ENCODE peak calls at places on chromosomes 6 and 20, in five cellular contexts. G is RWPE1, D is HFFc6, E is sigmoid colon, Y is ascending aorta. O is an unnamed sample.

GRCh38 chr6:131163886-131164285 is 28.6 kb downstream of the AKAP7 start:
- DNase-seq in D (no peak), G (no peak), E (no peak), Y (no peak), O (no peak)

GRCh38 chr20:60070791-60071190 is 112.6 kb downstream of the CDH26 start:
- DNase-seq in E (no peak), Y (no peak), D (no peak), G (no peak), O (no peak)

GRCh38 chr6:163965426-163966348 is 551.2 kb downstream of the QKI start:
- DNase-seq in D (no peak), E (no peak), G (no peak), Y (no peak), O (no peak)

GRCh38 chr6:84796343-84796742 is 31.9 kb upstream of the TBX18 start:
- DNase-seq in Y (no peak), D (no peak), E (no peak), G (no peak), O (no peak)

GRCh38 chr20:10309326-10309725 is 90.7 kb downstream of the SNAP25 start:
- DNase-seq in D (peak), Y (no peak), E (no peak), G (peak), O (no peak)

GRCh38 chr20:39117486-39117885 is 155.3 kb downstream of the DHX35 start:
- DNase-seq in E (no peak), D (peak), Y (no peak), G (peak), O (no peak)

GRCh38 chr6:41022294-41022693 is 16.7 kb downstream of the UNC5CL start:
- DNase-seq in D (peak), G (no peak), E (no peak), Y (no peak), O (no peak)

GRCh38 chr6:145823322-145823944 is 8.8 kb upstream of the FBXO30 start:
- DNase-seq in E (no peak), D (no peak), Y (no peak), G (no peak), O (no peak)

GRCh38 chr20:7171911-7172310 is 404.4 kb downstream of the BMP2 start:
- DNase-seq in D (no peak), Y (no peak), E (no peak), G (no peak), O (no peak)

GRCh38 chr6:157314705-157315321 is 8.5 kb downstream of the TMEM242 start:
- DNase-seq in E (no peak), Y (no peak), D (peak), G (peak), O (no peak)

GRCh38 chr20:521860-522259 is 21.7 kb downstream of the CSNK2A1 start:
- DNase-seq in E (no peak), G (no peak), D (no peak), Y (no peak), O (no peak)

GRCh38 chr20:44962483-44962882 is 2.3 kb upstream of the TOMM34 start:
- DNase-seq in G (peak), D (no peak), E (no peak), Y (no peak), O (no peak)

GRCh38 chr6:156189714-156190113 is 587.5 kb upstream of the ARID1B start:
- DNase-seq in D (no peak), Y (no peak), G (no peak), E (no peak), O (no peak)

GRCh38 chr20:33401042-33401921 is at the start of gene CDK5RAP1:
- DNase-seq in Y (peak), G (peak), E (peak), D (peak), O (peak)
- TF ChIP-seq CTCF in Y (no peak), G (no peak), E (no peak), D (no peak), O (no peak)

GRCh38 chr6:27753668-27754407 is 158.4 kb downstream of the OR2B2 start:
- DNase-seq in E (peak), Y (peak), D (peak), G (peak), O (peak)
- TF ChIP-seq CTCF in E (no peak), Y (no peak), D (no peak), G (peak), O (peak)

GRCh38 chr6:2232445-2232844 is 13.0 kb downstream of the GMDS start:
- DNase-seq in Y (no peak), D (no peak), E (no peak), G (no peak), O (no peak)

GRCh38 chr6:2242311-2242710 is 3.1 kb downstream of the GMDS start:
- DNase-seq in Y (no peak), G (no peak), E (no peak), D (no peak), O (no peak)

GRCh38 chr6:2240961-2241360 is 4.4 kb downstream of the GMDS start:
- DNase-seq in E (no peak), G (no peak), D (no peak), Y (no peak), O (no peak)

GRCh38 chr6:2235782-2236495 is 9.5 kb downstream of the GMDS start:
- DNase-seq in Y (no peak), E (no peak), G (no peak), D (no peak), O (no peak)

GRCh38 chr6:2237001-2237400 is 8.4 kb downstream of the GMDS start:
- DNase-seq in E (no peak), Y (no peak), D (peak), G (peak), O (no peak)
- TF ChIP-seq CTCF in E (no peak), Y (no peak), D (no peak), G (no peak), O (no peak)

DNA sequence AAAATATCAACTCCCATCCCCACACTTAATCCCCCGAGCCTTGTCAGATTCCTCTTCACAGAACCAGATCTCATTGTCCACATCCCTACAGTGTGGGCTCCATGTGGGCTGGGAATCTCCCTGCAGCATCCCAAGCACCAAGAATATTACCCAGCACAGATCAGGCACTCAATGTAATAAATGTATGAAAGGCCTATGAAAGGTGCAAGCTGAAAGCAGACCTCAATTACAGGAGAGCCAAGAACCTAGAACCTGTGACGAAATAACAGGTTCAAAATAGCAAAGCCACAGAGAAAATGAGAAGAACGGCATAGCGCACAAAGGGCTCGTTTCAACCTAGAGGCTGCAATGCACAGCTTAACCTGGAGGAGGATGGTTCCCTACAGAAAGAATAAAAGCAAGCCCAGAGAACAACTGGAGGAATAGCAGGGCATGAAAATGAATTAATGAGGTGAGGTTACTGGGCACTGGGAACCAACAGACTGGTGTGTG is 3.1 kb downstream of the SLC23A2 start:
- DNase-seq in G (no peak), Y (no peak), D (no peak), E (no peak), O (no peak)
- TF ChIP-seq CTCF in G (no peak), Y (no peak), D (peak), E (no peak), O (peak)

DNA sequence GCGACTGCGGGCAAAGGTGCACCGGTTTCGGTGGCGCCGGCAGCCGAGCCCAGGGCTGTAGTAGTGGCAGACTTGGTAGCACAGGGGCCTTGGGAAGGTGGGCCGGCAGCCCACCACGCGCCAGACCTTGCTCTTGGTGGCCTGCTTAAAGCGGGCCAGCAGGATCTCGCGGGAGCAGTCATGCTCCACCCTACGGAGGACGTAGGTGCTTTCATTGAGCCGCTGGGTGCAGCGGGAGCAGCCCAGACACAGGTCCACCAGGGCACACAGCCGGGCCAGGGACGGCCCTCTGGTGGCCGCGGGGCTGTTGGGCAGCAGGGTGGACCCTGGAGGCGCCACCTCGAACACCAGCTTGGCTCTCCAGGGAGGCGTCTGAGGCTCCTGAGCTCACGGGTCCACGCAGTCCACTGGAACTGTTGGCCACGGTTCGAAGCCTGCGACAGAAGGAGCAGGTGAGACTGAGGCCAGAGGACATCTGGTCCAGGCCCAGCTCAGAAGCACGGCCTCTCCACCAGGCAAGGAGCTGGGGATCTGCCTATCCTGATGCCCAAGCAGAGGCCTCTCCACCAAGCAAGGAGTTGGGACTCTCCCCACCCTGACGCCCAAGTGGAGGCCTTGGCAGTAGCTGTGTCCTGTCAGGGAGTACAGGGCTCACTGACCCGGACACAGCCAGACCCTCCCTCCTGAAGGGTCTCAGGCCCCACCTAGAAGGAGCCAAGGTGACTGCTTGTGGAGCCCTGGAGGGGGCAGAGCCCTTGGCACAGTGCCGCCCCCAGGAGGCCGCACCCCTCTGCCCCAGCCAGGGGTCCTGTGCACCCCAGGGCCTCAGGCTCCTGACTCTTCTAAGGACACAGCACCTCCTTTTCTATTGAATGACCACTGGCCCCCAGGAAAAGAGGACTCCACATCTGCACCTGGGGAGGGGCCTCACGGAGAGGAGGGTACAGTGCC is 976 bp downstream of the HELZ2 start:
- DNase-seq in G (no peak), Y (no peak), E (no peak), D (no peak), O (no peak)
- TF ChIP-seq CTCF in G (no peak), Y (no peak), E (no peak), D (peak), O (peak)

GRCh38 chr20:50540620-50541605 is 30.7 kb downstream of the PTPN1 start:
- DNase-seq in D (peak), Y (peak), E (no peak), G (peak), O (no peak)
- TF ChIP-seq CTCF in D (peak), Y (no peak), E (no peak), G (no peak), O (no peak)

DNA sequence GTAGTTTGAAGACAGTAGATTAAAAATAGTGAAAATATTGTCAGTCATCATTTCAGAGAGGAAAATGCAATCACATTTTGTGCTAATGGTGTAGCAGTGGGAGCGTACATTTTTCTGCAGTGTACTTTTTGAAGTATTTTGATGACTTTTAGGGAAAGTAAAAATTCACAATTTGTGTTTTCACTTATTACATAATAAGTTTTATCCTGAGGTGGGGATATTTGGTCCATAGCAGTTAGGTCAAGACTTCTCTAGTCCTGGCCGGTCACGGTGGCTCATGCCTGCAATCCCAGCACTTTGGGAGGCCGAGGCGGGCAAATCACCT is 122.3 kb downstream of the SASH1 start:
- DNase-seq in Y (no peak), D (no peak), E (no peak), G (no peak), O (no peak)
- TF ChIP-seq CTCF in Y (no peak), D (no peak), E (no peak), G (peak), O (peak)

GRCh38 chr6:7391244-7391643 is 1.6 kb downstream of the RIOK1 start:
- DNase-seq in D (no peak), G (no peak), Y (no peak), E (no peak), O (no peak)

GRCh38 chr6:7392402-7392801 is 2.8 kb downstream of the RIOK1 start:
- DNase-seq in Y (no peak), E (no peak), G (no peak), D (no peak), O (no peak)

GRCh38 chr6:7390218-7390878 is 740 bp downstream of the RIOK1 start:
- DNase-seq in E (no peak), G (no peak), D (peak), Y (no peak), O (no peak)

GRCh38 chr6:7389162-7389450 is 436 bp downstream of the CAGE1 start:
- DNase-seq in G (peak), Y (no peak), D (peak), E (peak), O (no peak)

GRCh38 chr6:7389451-7390217 is at the start of the genes CAGE1 and RIOK1:
- DNase-seq in G (peak), D (peak), E (peak), Y (peak), O (peak)
- TF ChIP-seq CTCF in G (peak), D (peak), E (no peak), Y (peak), O (peak)